ENCODE peak calls at places on chromosomes 11 and 22, in seven cellular contexts. D, Z, G, M, L, S and X are unnamed samples.

GRCh38 chr11:13958596-13958995 is 3.9 kb upstream of the SPON1 start:
- DNase-seq in L (no peak), Z (peak), D (no peak), S (no peak), M (no peak), G (no peak), X (no peak)

GRCh38 chr11:13963949-13964770 is 1.6 kb downstream of the SPON1 start:
- DNase-seq in D (no peak), S (peak), M (no peak), G (no peak), L (peak), Z (peak), X (no peak)

GRCh38 chr11:59759900-59760299 is 4.7 kb downstream of the STX3 start:
- DNase-seq in M (no peak), S (no peak), D (no peak), L (no peak), Z (no peak), G (no peak), X (no peak)

GRCh38 chr11:102940714-102941588 is 14.6 kb downstream of the MMP13 start:
- DNase-seq in D (peak), M (peak), Z (peak), L (no peak), S (peak), G (peak), X (peak)

GRCh38 chr11:563812-564578 is 3.2 kb downstream of the RASSF7 start:
- DNase-seq in L (no peak), S (no peak), M (no peak), G (no peak), Z (no peak), D (no peak), X (peak)

GRCh38 chr11:11461473-11461872 is 108.4 kb upstream of the CSNK2A3 start:
- DNase-seq in Z (no peak), M (peak), L (no peak), S (no peak), D (no peak), G (no peak), X (no peak)

GRCh38 chr11:19349340-19350025 is 108.7 kb upstream of the E2F8 start:
- DNase-seq in M (no peak), L (no peak), S (no peak), G (no peak), D (no peak), Z (no peak), X (no peak)

GRCh38 chr22:37179126-37179470 is 8.9 kb downstream of the C1QTNF6 start:
- DNase-seq in S (no peak), M (no peak), D (no peak), G (no peak), Z (no peak), L (no peak), X (peak)

GRCh38 chr11:67410369-67410831 is 5.1 kb upstream of the CARNS1 start:
- DNase-seq in S (no peak), M (no peak), L (no peak), Z (no peak), D (no peak), G (no peak), X (no peak)

GRCh38 chr11:134449713-134450112 is 37.7 kb upstream of the B3GAT1 start:
- DNase-seq in M (no peak), D (no peak), Z (peak), S (peak), L (peak), G (no peak), X (no peak)

GRCh38 chr22:39388261-39389011 is 11.1 kb upstream of the TAB1 start:
- DNase-seq in L (peak), Z (peak), D (peak), G (peak), S (peak), M (peak), X (peak)

GRCh38 chr11:46617451-46618314 is at the start of gene ATG13:
- DNase-seq in L (peak), S (peak), D (peak), G (no peak), Z (peak), M (peak), X (peak)

GRCh38 chr11:46616551-46617450 is at the start of gene HARBI1:
- DNase-seq in D (peak), L (peak), S (peak), Z (peak), G (peak), M (peak), X (peak)

GRCh38 chr11:46612326-46612725 is 4.7 kb downstream of the HARBI1 start:
- DNase-seq in Z (no peak), M (no peak), D (no peak), S (no peak), G (no peak), L (no peak), X (no peak)

GRCh38 chr11:46618789-46619188 is 1.4 kb downstream of the ATG13 start:
- DNase-seq in S (no peak), Z (peak), M (no peak), L (no peak), D (no peak), G (no peak), X (no peak)

DNA sequence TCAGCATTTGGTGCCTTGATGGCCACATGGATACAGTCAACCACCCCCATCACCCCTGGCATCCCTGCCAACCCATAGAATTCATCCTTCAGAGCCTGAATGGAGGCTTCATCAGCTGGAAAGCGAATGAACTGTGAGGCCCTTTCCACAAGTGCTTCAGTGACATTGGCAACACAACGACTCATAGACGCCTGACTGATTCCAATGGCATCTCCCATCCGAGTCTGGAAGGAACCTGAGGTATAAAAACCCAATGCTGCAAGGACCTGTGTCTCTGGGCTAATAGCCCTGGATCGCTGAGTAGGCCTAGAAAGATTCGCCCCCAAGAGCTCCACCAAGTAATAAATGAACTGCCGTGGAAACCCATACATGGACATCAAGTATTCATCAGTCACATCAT is 1.3 kb downstream of the HARBI1 start:
- DNase-seq in L (no peak), D (peak), Z (peak), M (peak), S (no peak), G (no peak), X (no peak)
- H3K23ac ChIP-seq in L (no peak), D (no peak), Z (no peak), M (no peak), S (no peak), G (no peak), X (no peak)

GRCh38 chr11:30453705-30454104 is 130.8 kb downstream of the ARL14EP start:
- DNase-seq in D (no peak), S (peak), Z (no peak), L (no peak), M (no peak), G (no peak), X (no peak)

GRCh38 chr11:30455025-30455424 is 131.1 kb downstream of the MPPED2 start:
- DNase-seq in D (no peak), L (no peak), M (no peak), G (no peak), Z (no peak), S (no peak), X (no peak)

GRCh38 chr11:30452114-30452513 is 129.2 kb downstream of the ARL14EP start:
- DNase-seq in D (no peak), M (no peak), Z (no peak), L (no peak), G (no peak), S (no peak), X (no peak)

GRCh38 chr11:30452842-30453241 is 129.9 kb downstream of the ARL14EP start:
- DNase-seq in G (no peak), M (no peak), D (no peak), L (no peak), Z (no peak), S (no peak), X (no peak)

DNA sequence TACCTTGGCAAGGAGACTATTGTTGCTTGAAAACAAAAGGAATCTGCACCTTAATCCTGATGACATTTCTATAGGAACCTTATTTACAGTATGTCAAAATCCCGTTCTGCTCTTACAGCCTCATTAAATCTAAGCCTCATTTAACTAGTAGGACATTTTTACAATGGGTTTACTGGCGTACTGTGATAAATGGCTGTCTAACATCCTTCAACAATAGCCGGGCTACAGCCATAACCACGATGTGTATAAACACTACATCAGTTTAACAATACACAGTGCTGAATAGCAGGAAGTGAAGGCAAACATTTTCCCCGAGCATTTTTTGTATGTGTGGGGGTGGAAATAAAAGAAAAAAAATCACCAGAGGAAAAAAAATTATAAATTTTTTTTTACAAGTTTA is 131.2 kb downstream of the ARL14EP start:
- DNase-seq in L (no peak), M (no peak), S (no peak), G (no peak), Z (no peak), D (no peak), X (no peak)
- H3K23ac ChIP-seq in L (no peak), M (no peak), S (no peak), G (no peak), Z (no peak), D (no peak), X (no peak)

GRCh38 chr11:5277807-5278206 is 8.1 kb upstream of the HBE1 start:
- DNase-seq in L (no peak), Z (no peak), G (no peak), S (no peak), M (no peak), D (no peak), X (no peak)
- H3K23ac ChIP-seq in L (no peak), Z (no peak), G (no peak), S (no peak), M (no peak), D (no peak), X (no peak)

GRCh38 chr22:49976439-49977175 is 16.0 kb downstream of the PIM3 start:
- DNase-seq in Z (no peak), D (no peak), G (no peak), S (no peak), M (no peak), L (no peak), X (peak)

GRCh38 chr22:49973018-49973965 is 12.7 kb downstream of the PIM3 start:
- DNase-seq in M (peak), G (no peak), Z (peak), L (no peak), D (no peak), S (peak), X (no peak)

GRCh38 chr22:49977578-49977977 is 17.0 kb downstream of the PIM3 start:
- DNase-seq in D (no peak), S (no peak), Z (no peak), G (no peak), L (no peak), M (no peak), X (no peak)

GRCh38 chr22:49972163-49973017 is 11.8 kb downstream of the PIM3 start:
- DNase-seq in G (no peak), Z (no peak), L (peak), D (no peak), M (no peak), S (peak), X (no peak)

DNA sequence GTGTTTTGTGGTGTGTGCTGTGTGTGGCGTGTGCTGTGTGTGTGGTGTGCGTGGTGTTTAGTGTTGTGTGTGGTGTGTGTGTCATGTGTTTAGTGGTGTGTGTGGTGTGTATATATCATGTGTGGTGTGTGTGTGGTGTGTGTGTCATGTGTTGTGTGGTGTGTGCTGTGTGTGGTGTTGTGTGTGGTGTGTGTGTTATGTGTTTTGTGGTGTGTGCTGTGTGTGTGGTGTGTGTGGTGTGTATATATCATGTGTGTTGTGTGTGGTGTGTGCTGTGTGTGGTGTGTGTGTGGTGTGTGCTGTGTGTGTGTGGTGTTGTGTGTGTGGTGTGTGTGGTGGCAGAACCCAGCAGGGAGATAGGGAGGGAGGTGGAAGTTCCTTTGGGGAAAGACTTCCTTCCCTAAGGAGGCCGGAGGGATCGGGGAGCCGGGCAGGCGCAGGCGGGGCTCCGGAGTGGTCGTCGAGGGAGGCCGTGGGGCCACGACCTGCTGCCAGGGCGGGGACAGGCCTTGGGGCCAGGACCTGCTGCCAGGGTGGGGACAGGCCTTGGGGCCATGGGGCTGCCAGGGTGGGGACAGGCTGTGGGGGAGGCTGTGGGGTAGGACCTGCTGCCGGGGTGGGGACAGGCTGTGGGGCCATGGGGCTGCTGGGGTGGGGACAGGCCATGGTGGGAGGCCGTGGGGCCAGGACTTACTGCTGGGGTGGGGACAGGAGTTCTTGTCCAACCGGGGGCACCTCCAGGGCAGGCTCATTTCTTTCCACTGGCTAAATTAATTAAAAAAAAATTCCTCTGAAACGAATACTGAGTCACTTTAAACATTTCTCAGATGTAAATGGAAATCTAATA is 15.2 kb downstream of the PIM3 start:
- DNase-seq in M (no peak), S (peak), G (no peak), Z (peak), L (peak), D (no peak), X (no peak)
- H3K23ac ChIP-seq in M (no peak), S (no peak), G (peak), Z (no peak), L (no peak), D (peak), X (no peak)

GRCh38 chr11:93585758-93586157 is 42.6 kb upstream of the SMCO4 start:
- DNase-seq in S (no peak), G (no peak), M (peak), D (peak), L (no peak), Z (peak), X (peak)

GRCh38 chr11:93587858-93588581 is 44.8 kb upstream of the SMCO4 start:
- DNase-seq in S (no peak), M (no peak), G (no peak), D (no peak), Z (no peak), L (no peak), X (no peak)

GRCh38 chr11:93583490-93583889 is 40.3 kb upstream of the SMCO4 start:
- DNase-seq in M (no peak), L (no peak), Z (no peak), G (no peak), S (no peak), D (no peak), X (no peak)

GRCh38 chr11:93591247-93591898 is 48.2 kb upstream of the SMCO4 start:
- DNase-seq in Z (peak), G (no peak), S (no peak), M (peak), D (peak), L (no peak), X (peak)

GRCh38 chr11:93589347-93589746 is 46.2 kb upstream of the SMCO4 start:
- DNase-seq in Z (no peak), D (no peak), S (no peak), L (no peak), M (no peak), G (no peak), X (no peak)
- H3K23ac ChIP-seq in Z (no peak), D (no peak), S (no peak), L (no peak), M (no peak), G (no peak), X (no peak)

DNA sequence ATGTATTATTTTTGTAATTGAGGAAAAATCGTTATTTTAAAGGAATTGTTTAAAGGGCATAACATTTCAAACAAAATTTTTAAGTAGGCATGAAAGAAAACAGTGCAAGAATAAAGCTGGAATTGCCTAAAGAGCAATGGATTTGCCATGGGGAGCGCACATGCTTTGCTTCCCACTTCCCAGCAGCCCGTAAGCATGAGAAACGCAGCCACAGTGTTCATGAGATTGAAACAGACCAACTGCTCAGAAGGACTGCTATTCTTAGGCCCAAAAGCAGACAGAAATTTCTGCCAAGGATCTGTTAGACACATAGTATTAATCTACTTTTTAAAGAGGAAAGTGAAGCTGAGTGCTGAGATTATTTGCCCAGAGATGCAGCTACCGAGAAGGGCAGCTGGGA is 34.2 kb upstream of the TSKU start:
- DNase-seq in L (no peak), Z (no peak), G (no peak), D (no peak), M (no peak), S (no peak), X (no peak)
- H3K23ac ChIP-seq in L (no peak), Z (no peak), G (no peak), D (no peak), M (no peak), S (no peak), X (no peak)

GRCh38 chr11:64132982-64133705 is 32.8 kb downstream of the MACROD1 start:
- DNase-seq in M (no peak), D (no peak), G (no peak), L (no peak), S (no peak), Z (no peak), X (no peak)
- H3K23ac ChIP-seq in M (no peak), D (no peak), G (no peak), L (no peak), S (no peak), Z (no peak), X (no peak)

DNA sequence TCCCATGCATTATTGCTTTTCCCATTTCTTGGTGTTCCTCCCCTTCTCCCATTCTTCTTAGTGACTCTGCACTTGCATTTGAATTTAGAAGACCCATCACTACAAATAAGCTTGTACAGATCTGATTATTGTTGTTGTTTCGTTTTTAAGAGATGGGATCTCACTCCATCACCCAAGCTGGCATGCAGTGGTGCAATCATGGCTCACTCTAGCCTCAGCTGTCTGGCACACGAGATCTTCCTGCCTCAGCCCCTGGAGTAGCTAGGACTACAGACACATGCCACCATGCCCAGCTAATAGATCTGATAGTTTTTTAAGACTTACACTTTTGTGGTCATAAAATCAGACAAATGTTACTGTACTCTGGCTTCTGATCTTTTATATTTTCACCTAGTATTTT is 252.1 kb downstream of the DDX10 start:
- DNase-seq in M (no peak), S (no peak), G (no peak), L (no peak), Z (no peak), D (no peak), X (no peak)
- H3K23ac ChIP-seq in M (no peak), S (no peak), G (no peak), L (no peak), Z (no peak), D (no peak), X (no peak)

GRCh38 chr11:47136327-47136726 is 40.4 kb downstream of the ARFGAP2 start:
- DNase-seq in Z (no peak), D (no peak), S (no peak), M (no peak), G (no peak), L (no peak), X (no peak)
- H3K23ac ChIP-seq in Z (no peak), D (peak), S (no peak), M (no peak), G (peak), L (no peak), X (no peak)

GRCh38 chr22:48705159-48705916 is 1122.3 kb downstream of the BRD1 start:
- DNase-seq in L (no peak), S (no peak), G (no peak), M (no peak), D (no peak), Z (no peak), X (no peak)
- H3K23ac ChIP-seq in L (no peak), S (no peak), G (no peak), M (no peak), D (no peak), Z (no peak), X (no peak)